ENCODE peak calls at places on chromosome 3, in ten cellular contexts. D, F, B, G, S, Y, M, C, V and W are unnamed samples.
A peak's percentile ranks its signal among the peaks of the same experiment; 100 is the strongest.

GRCh38 chr3:27105904-27106303 is 263.3 kb downstream of the NEK10 start:
- DNase-seq in M (peak; percentile 25), V (no peak), D (no peak), B (no peak), Y (no peak), C (no peak), G (no peak), S (no peak), F (no peak), W (no peak)

GRCh38 chr3:95217661-95218060 is 1154.8 kb downstream of the NSUN3 start:
- DNase-seq in G (no peak), B (no peak), M (no peak), F (no peak), S (no peak), Y (no peak), D (no peak), V (no peak), C (no peak), W (no peak)

GRCh38 chr3:138408751-138409161 is 25.7 kb upstream of the ESYT3 start:
- DNase-seq in C (no peak), G (no peak), V (no peak), F (no peak), D (no peak), Y (no peak), S (no peak), B (no peak), M (peak; percentile 16), W (no peak)

GRCh38 chr3:58299839-58300516 is 6.1 kb upstream of the RPP14 start:
- DNase-seq in M (no peak), D (no peak), B (no peak), G (no peak), V (no peak), Y (no peak), S (no peak), F (no peak), C (no peak), W (no peak)

GRCh38 chr3:141426404-141427034 is 58.2 kb downstream of the ZBTB38 start:
- DNase-seq in V (no peak), B (peak; percentile 70), S (no peak), F (peak; percentile 92), D (no peak), Y (no peak), M (no peak), G (peak; percentile 91), C (peak; percentile 85), W (peak; percentile 90)

GRCh38 chr3:186966406-186966805 is 36.1 kb downstream of the ST6GAL1 start:
- DNase-seq in S (no peak), C (no peak), G (no peak), D (no peak), Y (no peak), V (no peak), B (no peak), M (no peak), F (peak; percentile 43), W (no peak)

GRCh38 chr3:183306798-183307671 is 54.0 kb downstream of the B3GNT5 start:
- DNase-seq in Y (no peak), D (no peak), C (peak; percentile 76), S (no peak), V (no peak), F (peak; percentile 91), M (no peak), G (peak; percentile 91), B (peak; percentile 86), W (peak; percentile 81)

GRCh38 chr3:76570436-76571057 is 469.4 kb upstream of the ROBO2 start:
- DNase-seq in F (no peak), B (no peak), D (no peak), S (no peak), V (no peak), C (no peak), M (no peak), Y (no peak), G (no peak), W (no peak)

GRCh38 chr3:185734725-185735096 is 90.1 kb downstream of the IGF2BP2 start:
- DNase-seq in B (no peak), C (no peak), G (no peak), D (no peak), M (no peak), S (no peak), Y (no peak), V (no peak), F (no peak), W (no peak)

GRCh38 chr3:132773071-132773619 is 50.9 kb upstream of the NPHP3 start:
- DNase-seq in Y (no peak), M (no peak), C (no peak), F (no peak), G (no peak), B (no peak), D (no peak), S (no peak), V (no peak), W (no peak)

GRCh38 chr3:142027713-142028112 is 121.6 kb downstream of the TFDP2 start:
- DNase-seq in Y (no peak), B (peak; percentile 11), D (no peak), S (no peak), C (no peak), M (no peak), F (no peak), V (no peak), G (no peak), W (no peak)

GRCh38 chr3:153285194-153285641 is 123.2 kb downstream of the RAP2B start:
- DNase-seq in V (no peak), C (no peak), M (no peak), G (no peak), D (no peak), Y (no peak), S (no peak), B (no peak), F (no peak), W (no peak)

GRCh38 chr3:125357032-125357658 is 18.0 kb downstream of the ZNF148 start:
- DNase-seq in B (peak; percentile 52), C (peak; percentile 59), S (no peak), M (no peak), Y (peak; percentile 59), G (peak; percentile 85), F (no peak), V (peak; percentile 42), D (no peak), W (peak; percentile 72)

GRCh38 chr3:38573111-38573510 is 76.4 kb downstream of the SCN5A start:
- DNase-seq in Y (no peak), S (no peak), D (no peak), M (no peak), C (no peak), V (no peak), B (no peak), G (no peak), F (no peak), W (no peak)

GRCh38 chr3:1501396-1501795 is 408.6 kb downstream of the CNTN6 start:
- DNase-seq in S (no peak), F (no peak), D (no peak), M (no peak), Y (no peak), G (no peak), V (no peak), C (no peak), B (no peak), W (no peak)

GRCh38 chr3:134601539-134602439 is 49.0 kb downstream of the KY start:
- DNase-seq in F (no peak), V (no peak), D (no peak), G (no peak), B (no peak), C (no peak), S (no peak), M (no peak), Y (no peak), W (no peak)

GRCh38 chr3:33773627-33774026 is 24.8 kb upstream of the PDCD6IP start:
- DNase-seq in G (no peak), B (no peak), D (no peak), C (no peak), M (no peak), F (no peak), Y (no peak), S (no peak), V (no peak), W (no peak)

GRCh38 chr3:108669211-108669610 is 79.7 kb downstream of the DZIP3 start:
- DNase-seq in F (no peak), G (no peak), S (no peak), V (no peak), B (no peak), Y (no peak), C (no peak), M (no peak), D (no peak), W (no peak)

GRCh38 chr3:135851201-135852061 is 114.1 kb upstream of the PPP2R3A start:
- DNase-seq in C (no peak), D (no peak), M (no peak), Y (no peak), S (no peak), B (no peak), V (no peak), G (no peak), F (no peak), W (no peak)

GRCh38 chr3:38098376-38098723 is 38.6 kb downstream of the ACAA1 start:
- DNase-seq in S (no peak), G (no peak), M (no peak), D (no peak), C (no peak), Y (no peak), F (peak; percentile 54), B (no peak), V (no peak), W (no peak)

GRCh38 chr3:30253832-30254231 is 352.6 kb upstream of the TGFBR2 start:
- DNase-seq in Y (no peak), G (no peak), S (no peak), D (no peak), M (no peak), F (no peak), V (no peak), B (no peak), C (no peak), W (no peak)

GRCh38 chr3:72099331-72100061 is 314.5 kb upstream of the PROK2 start:
- DNase-seq in D (no peak), S (no peak), B (no peak), V (no peak), F (no peak), C (no peak), G (no peak), Y (no peak), M (no peak), W (no peak)

GRCh38 chr3:27165348-27165747 is 203.8 kb downstream of the NEK10 start:
- DNase-seq in S (peak; percentile 86), G (no peak), V (no peak), F (no peak), Y (no peak), C (no peak), B (no peak), M (no peak), D (no peak), W (no peak)

GRCh38 chr3:28328188-28329151 is 20.1 kb upstream of the ZCWPW2 start:
- DNase-seq in S (no peak), B (peak; percentile 11), M (no peak), C (no peak), Y (no peak), F (no peak), V (no peak), G (no peak), D (no peak), W (no peak)

GRCh38 chr3:47096955-47097354 is 67.0 kb downstream of the SETD2 start:
- DNase-seq in M (no peak), D (no peak), B (no peak), F (no peak), V (no peak), Y (no peak), G (no peak), C (no peak), S (peak; percentile 28), W (no peak)

GRCh38 chr3:119311191-119311925 is 17.2 kb downstream of the ARHGAP31 start:
- DNase-seq in S (no peak), V (no peak), Y (no peak), D (no peak), F (no peak), B (no peak), M (no peak), G (no peak), C (no peak), W (no peak)

GRCh38 chr3:189056612-189057352 is 115.0 kb upstream of the TPRG1 start:
- DNase-seq in M (no peak), F (no peak), Y (no peak), G (no peak), D (no peak), V (no peak), B (no peak), C (no peak), S (no peak), W (no peak)

GRCh38 chr3:9422712-9423424 is 25.5 kb downstream of the SETD5 start:
- DNase-seq in B (peak; percentile 98), G (no peak), Y (no peak), C (peak; percentile 89), F (peak; percentile 91), D (peak; percentile 10), S (peak; percentile 89), M (no peak), V (no peak), W (peak; percentile 74)